ENCODE peak calls at places on chromosome X, in eight cellular contexts. T is uterus, N is heart left ventricle, G is NB4, I is HCT116, V is sigmoid colon, W is stomach, P is adrenal gland. K is an unnamed sample.

GRCh38 chrX:40207626-40208025 is 109.9 kb upstream of the BCOR start:
- DNase-seq in I (no peak), N (no peak), T (no peak), W (no peak), P (no peak), G (peak), V (no peak), K (no peak)

GRCh38 chrX:17635231-17635630 is 102.1 kb upstream of the SCML1 start:
- DNase-seq in T (no peak), N (no peak), I (no peak), G (no peak), V (no peak), P (no peak), W (no peak), K (peak)

GRCh38 chrX:29721152-29721551 is 494.2 kb upstream of the MAGEB2 start:
- DNase-seq in N (no peak), G (no peak), T (no peak), V (no peak), W (no peak), I (no peak), P (no peak), K (no peak)

GRCh38 chrX:30930143-30930542 is 41.1 kb upstream of the TAB3 start:
- DNase-seq in V (no peak), G (no peak), W (no peak), T (no peak), P (no peak), N (no peak), I (no peak), K (no peak)

GRCh38 chrX:63652086-63652775 is 132.8 kb downstream of the ARHGEF9 start:
- DNase-seq in P (no peak), V (no peak), N (no peak), W (no peak), I (no peak), T (no peak), G (no peak), K (no peak)

GRCh38 chrX:136667446-136668168 is 19.6 kb downstream of the CD40LG start:
- DNase-seq in W (no peak), P (no peak), V (no peak), G (no peak), I (no peak), T (no peak), N (no peak), K (no peak)

GRCh38 chrX:47247999-47248320 is 15.2 kb downstream of the USP11 start:
- DNase-seq in V (peak), W (no peak), I (no peak), T (no peak), N (no peak), G (no peak), P (no peak), K (no peak)

GRCh38 chrX:123959281-123960063 is 2.0 kb upstream of the STAG2 start:
- DNase-seq in I (no peak), V (peak), P (peak), N (peak), W (peak), T (peak), G (peak), K (peak)

GRCh38 chrX:10156199-10157031 is at the start of gene CLCN4:
- DNase-seq in T (peak), V (peak), G (peak), I (peak), P (peak), N (peak), W (peak), K (peak)

GRCh38 chrX:107699611-107700010 is 71.3 kb downstream of the PRPS1 start:
- DNase-seq in N (no peak), I (no peak), P (no peak), G (no peak), V (peak), T (no peak), W (no peak), K (no peak)

GRCh38 chrX:40088299-40088625 is 9.5 kb downstream of the BCOR start:
- DNase-seq in V (no peak), N (no peak), I (no peak), T (no peak), G (no peak), W (no peak), P (no peak), K (no peak)

GRCh38 chrX:42499620-42500019 is 278.3 kb downstream of the PPP1R2C start:
- DNase-seq in P (no peak), W (no peak), G (no peak), I (no peak), V (no peak), N (no peak), T (no peak), K (no peak)

GRCh38 chrX:143623657-143624056 is 12.2 kb downstream of the SLITRK4 start:
- DNase-seq in N (no peak), T (no peak), P (no peak), V (no peak), G (no peak), I (no peak), W (no peak), K (no peak)

GRCh38 chrX:3175659-3176438 is 134.6 kb downstream of the ARSF start:
- DNase-seq in N (no peak), P (no peak), W (no peak), V (no peak), G (no peak), T (no peak), I (no peak), K (no peak)

GRCh38 chrX:12949927-12950656 is 24.8 kb upstream of the TMSB4X start:
- DNase-seq in P (peak), N (peak), V (peak), I (no peak), W (peak), G (peak), T (peak), K (peak)
- TF ChIP-seq POLR2A in P (peak), N (peak), V (peak), I (no peak), W (no peak), G (no peak), T (peak), K (peak)

GRCh38 chrX:33032700-33033099 is 178.6 kb downstream of the DMD start:
- DNase-seq in V (no peak), N (no peak), T (no peak), P (no peak), W (no peak), I (no peak), G (no peak), K (no peak)
- TF ChIP-seq CTCF in V (no peak), N (no peak), T (no peak), P (no peak), W (no peak), I (no peak), G (no peak), K (no peak)

GRCh38 chrX:130121505-130121800 is 11.2 kb upstream of the ELF4 start:
- DNase-seq in V (no peak), G (no peak), P (no peak), W (no peak), T (no peak), I (no peak), N (no peak), K (no peak)
- H3K4me3 ChIP-seq in V (peak), G (no peak), P (no peak), W (no peak), T (peak), I (no peak), N (peak), K (no peak)

DNA sequence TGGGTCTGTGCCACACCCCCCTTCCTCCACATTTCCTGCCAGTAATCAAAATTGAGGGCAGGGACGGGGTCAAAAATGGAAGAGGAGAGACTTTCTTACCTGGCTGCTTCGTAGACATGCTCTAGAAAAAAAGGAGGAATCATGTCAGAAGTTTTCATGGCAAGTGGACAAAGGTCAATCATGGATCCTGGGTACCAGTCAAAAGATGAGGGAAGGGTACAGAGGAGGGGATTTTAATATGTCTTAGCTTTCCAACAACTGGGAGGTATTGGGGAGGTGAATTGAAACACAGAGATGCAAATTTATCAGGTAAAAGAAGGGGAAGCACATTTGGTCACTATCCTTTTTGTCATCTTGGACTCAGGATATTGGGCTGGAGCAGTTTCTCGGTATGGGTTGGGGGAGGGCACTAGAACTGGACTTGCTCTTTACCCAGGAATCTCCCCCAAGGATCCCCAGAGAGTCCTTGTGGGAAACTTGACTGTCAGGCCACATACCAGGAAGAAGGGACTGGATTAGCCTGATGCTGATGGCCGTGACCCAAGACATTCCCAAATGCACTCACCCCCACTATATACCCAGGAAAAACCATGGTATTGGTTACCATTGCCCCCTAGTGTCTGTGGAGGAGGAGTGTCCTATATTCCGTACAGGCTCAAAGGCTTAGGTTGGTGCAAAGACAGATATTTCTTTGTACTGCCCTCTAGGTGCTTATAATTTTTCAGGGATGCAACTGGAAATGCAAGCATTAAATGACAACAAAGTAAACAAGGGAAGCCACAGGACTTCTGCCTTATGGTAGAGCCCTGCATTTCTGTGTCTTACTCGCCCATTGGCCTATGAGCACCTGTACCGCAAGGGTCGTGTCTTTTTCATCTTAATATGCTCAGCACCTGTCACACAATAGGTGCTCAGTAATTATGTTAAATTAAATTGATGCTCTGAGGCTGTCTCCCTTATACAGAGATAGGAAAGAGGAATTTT is 16.8 kb downstream of the VSIG4 start:
- DNase-seq in I (no peak), T (no peak), V (no peak), P (no peak), N (no peak), G (peak), W (no peak), K (no peak)
- TF ChIP-seq POLR2A in I (no peak), T (no peak), V (no peak), P (no peak), N (no peak), G (no peak), W (no peak), K (no peak)

DNA sequence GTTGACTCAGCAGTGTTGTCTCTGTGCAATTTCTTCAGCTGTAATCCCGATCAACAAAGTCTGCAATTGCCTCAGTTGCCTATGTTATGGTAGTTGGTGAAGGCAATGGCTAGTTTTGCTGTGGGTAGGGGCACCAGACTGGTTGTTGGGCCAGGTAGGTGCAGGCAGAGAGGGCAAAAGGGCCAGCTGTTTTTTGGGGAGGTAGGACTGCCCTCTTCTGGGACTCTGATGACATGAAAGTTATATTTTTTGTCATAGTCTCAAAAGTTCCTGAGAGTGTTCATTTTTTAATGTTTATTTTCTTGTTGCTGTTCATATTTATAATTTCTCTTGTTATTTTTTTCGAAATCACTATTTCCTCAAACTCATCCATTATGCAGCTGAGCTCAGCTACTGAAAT is 25.1 kb downstream of the DCAF12L2 start:
- DNase-seq in T (no peak), P (no peak), V (no peak), G (no peak), I (no peak), N (no peak), W (no peak), K (no peak)
- TF ChIP-seq CTCF in T (no peak), P (no peak), V (no peak), G (no peak), I (no peak), N (no peak), W (no peak), K (no peak)

DNA sequence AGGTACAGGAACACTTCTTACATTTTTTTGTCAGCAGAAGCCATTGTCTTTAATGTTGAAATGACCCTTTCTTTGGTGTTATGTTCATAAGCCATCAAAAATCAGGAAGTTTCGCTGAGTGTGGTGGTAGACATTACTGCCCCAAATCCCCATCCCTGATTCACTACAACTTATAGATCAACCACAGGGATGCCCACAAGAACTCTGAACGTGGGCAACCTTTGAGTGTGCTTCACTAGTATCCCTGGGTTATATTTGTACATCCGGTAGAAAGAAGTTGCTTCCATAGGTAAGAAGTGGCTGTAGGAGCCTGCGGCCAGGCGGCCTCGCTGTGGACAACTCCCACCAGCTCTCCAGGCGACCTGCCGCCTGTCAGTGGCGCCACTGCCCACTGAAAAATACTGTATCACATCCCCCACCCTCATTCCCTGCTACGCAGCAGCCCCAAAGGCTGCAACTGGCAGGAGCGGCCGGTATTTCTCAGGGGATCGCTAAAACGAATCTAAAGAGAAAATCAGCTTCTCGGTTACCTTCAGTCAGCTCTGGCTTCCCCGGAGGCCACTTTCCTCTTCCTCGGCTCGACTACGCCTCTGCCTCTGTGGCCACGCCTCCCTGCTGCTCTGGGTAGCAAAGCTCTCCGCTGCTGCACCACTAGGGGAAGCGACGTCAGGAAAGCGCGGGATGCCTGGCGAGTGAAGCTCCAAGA is 13.9 kb upstream of the ETDC start:
- DNase-seq in W (no peak), G (no peak), N (peak), P (no peak), V (no peak), T (peak), I (no peak), K (no peak)
- H3K4me3 ChIP-seq in W (peak), G (no peak), N (peak), P (no peak), V (peak), T (peak), I (no peak), K (no peak)

GRCh38 chrX:53224860-53225797 is at the start of gene KDM5C:
- DNase-seq in T (peak), P (peak), G (peak), I (peak), W (peak), V (peak), N (peak), K (peak)

GRCh38 chrX:53223068-53223693 is 1.8 kb downstream of the KDM5C start:
- DNase-seq in G (no peak), P (no peak), V (no peak), I (no peak), W (no peak), T (no peak), N (no peak), K (no peak)

GRCh38 chrX:53227224-53227765 is 2.3 kb upstream of the KDM5C start:
- DNase-seq in G (peak), W (no peak), I (no peak), N (no peak), T (no peak), P (no peak), V (no peak), K (no peak)

GRCh38 chrX:53230116-53230515 is 5.1 kb upstream of the KDM5C start:
- DNase-seq in V (no peak), N (no peak), W (no peak), P (no peak), T (no peak), G (no peak), I (no peak), K (no peak)

DNA sequence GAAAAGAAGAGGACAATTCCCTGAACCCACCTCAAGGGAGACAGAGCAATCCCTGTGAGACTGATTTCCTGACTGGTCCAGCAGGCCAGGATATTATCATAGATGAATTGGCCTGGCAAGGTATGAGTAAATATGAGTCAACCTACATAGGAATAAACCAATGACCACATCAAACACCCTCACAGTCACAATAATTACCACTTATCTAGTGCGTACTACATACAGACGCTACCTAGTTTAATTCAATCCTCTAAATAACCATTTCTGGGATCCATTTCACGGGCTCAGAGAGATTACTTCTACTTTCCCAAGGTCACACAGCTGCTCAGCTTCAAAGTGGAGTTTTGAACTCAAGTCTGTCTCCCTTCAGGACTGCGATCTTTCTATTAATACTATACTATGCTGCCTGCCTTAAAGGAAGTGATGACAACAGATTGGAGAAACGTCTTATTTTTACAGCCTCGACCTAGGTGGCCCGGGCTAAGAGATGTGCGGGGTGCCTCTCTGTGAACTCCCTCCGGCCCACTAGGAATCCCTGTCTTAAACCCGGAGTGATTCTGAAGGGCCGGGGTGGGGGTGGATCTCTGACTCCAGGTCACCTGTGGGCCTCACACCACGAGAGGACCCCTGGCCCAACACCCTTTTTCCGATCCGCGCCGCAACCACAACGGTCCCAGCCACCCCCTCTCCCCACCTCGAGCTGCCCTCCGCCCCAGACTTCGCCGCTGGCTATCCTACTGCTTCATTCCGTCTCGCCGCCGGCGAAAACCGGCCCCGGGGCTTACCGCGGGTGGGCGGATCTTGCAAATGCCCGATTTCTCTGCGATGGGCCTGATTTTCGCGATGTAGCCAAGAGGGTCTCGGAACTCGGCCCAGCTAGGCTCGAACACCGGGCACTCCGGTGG is 800 bp downstream of the KDM5C start:
- DNase-seq in V (no peak), G (no peak), N (no peak), W (no peak), P (peak), I (peak), T (peak), K (no peak)
- TF ChIP-seq POLR2A in V (no peak), G (no peak), N (no peak), W (no peak), P (peak), I (no peak), T (no peak), K (no peak)

K was measured in prostate gland.